ENCODE peak calls at places on chromosomes 16 and 17, in nine cellular contexts. One of them, this sample, is unnamed. For H3K36me3, the result is how much of the 10 kb centered on the place peaks cover.

GRCh38 chr17:58315281-58315711 is 13.3 kb downstream of the TSPOAP1 start:
- DNase-seq in effector memory CD4-positive, alpha-beta T cell: no peak
- DNase-seq in small intestine: no peak
- DNase-seq in adrenal gland: no peak
- DNase-seq in neural progenitor cell: no peak
- DNase-seq in WERI-Rb-1: peak
- DNase-seq in left ventricle myocardium inferior: no peak
- DNase-seq in osteoblast: peak
- DNase-seq in IMR-90: no peak
- DNase-seq in this sample: peak

GRCh38 chr17:40327735-40328385 is 18.9 kb downstream of the RARA start:
- DNase-seq in left ventricle myocardium inferior: peak
- DNase-seq in WERI-Rb-1: no peak
- DNase-seq in neural progenitor cell: no peak
- DNase-seq in effector memory CD4-positive, alpha-beta T cell: no peak
- DNase-seq in osteoblast: peak
- DNase-seq in IMR-90: no peak
- DNase-seq in adrenal gland: no peak
- DNase-seq in small intestine: no peak
- DNase-seq in this sample: no peak

GRCh38 chr16:24929409-24929808 is 83.6 kb downstream of the SLC5A11 start:
- DNase-seq in effector memory CD4-positive, alpha-beta T cell: no peak
- DNase-seq in adrenal gland: no peak
- DNase-seq in neural progenitor cell: no peak
- DNase-seq in small intestine: no peak
- DNase-seq in WERI-Rb-1: no peak
- DNase-seq in left ventricle myocardium inferior: no peak
- DNase-seq in IMR-90: no peak
- DNase-seq in osteoblast: no peak
- DNase-seq in this sample: no peak

GRCh38 chr16:77289331-77289809 is 90.2 kb downstream of the SYCE1L start:
- DNase-seq in IMR-90: peak
- DNase-seq in adrenal gland: no peak
- DNase-seq in neural progenitor cell: no peak
- DNase-seq in effector memory CD4-positive, alpha-beta T cell: no peak
- DNase-seq in WERI-Rb-1: peak
- DNase-seq in small intestine: no peak
- DNase-seq in osteoblast: peak
- DNase-seq in left ventricle myocardium inferior: no peak
- DNase-seq in this sample: no peak

GRCh38 chr17:36937961-36938565 is 788 bp downstream of the LHX1 start:
- DNase-seq in left ventricle myocardium inferior: no peak
- DNase-seq in neural progenitor cell: peak
- DNase-seq in effector memory CD4-positive, alpha-beta T cell: no peak
- DNase-seq in adrenal gland: no peak
- DNase-seq in WERI-Rb-1: no peak
- DNase-seq in small intestine: no peak
- DNase-seq in osteoblast: peak
- DNase-seq in IMR-90: peak
- DNase-seq in this sample: peak

GRCh38 chr17:83101805-83102480 is 22.5 kb downstream of the METRNL start:
- DNase-seq in adrenal gland: no peak
- DNase-seq in left ventricle myocardium inferior: no peak
- DNase-seq in small intestine: peak
- DNase-seq in osteoblast: peak
- DNase-seq in IMR-90: no peak
- DNase-seq in WERI-Rb-1: no peak
- DNase-seq in neural progenitor cell: no peak
- DNase-seq in effector memory CD4-positive, alpha-beta T cell: no peak
- DNase-seq in this sample: no peak

GRCh38 chr16:81784042-81784785 is 5.1 kb downstream of the PLCG2 start:
- DNase-seq in osteoblast: peak
- DNase-seq in small intestine: peak
- DNase-seq in left ventricle myocardium inferior: no peak
- DNase-seq in neural progenitor cell: no peak
- DNase-seq in adrenal gland: no peak
- DNase-seq in effector memory CD4-positive, alpha-beta T cell: no peak
- DNase-seq in IMR-90: no peak
- DNase-seq in WERI-Rb-1: no peak
- DNase-seq in this sample: no peak

GRCh38 chr17:4849011-4849536 is 15.9 kb downstream of the MINK1 start:
- DNase-seq in WERI-Rb-1: no peak
- DNase-seq in neural progenitor cell: peak
- DNase-seq in effector memory CD4-positive, alpha-beta T cell: no peak
- DNase-seq in IMR-90: no peak
- DNase-seq in left ventricle myocardium inferior: no peak
- DNase-seq in adrenal gland: no peak
- DNase-seq in osteoblast: peak
- DNase-seq in small intestine: no peak
- DNase-seq in this sample: peak

GRCh38 chr16:52435573-52435972 is 111.4 kb downstream of the TOX3 start:
- DNase-seq in adrenal gland: no peak
- DNase-seq in effector memory CD4-positive, alpha-beta T cell: no peak
- DNase-seq in IMR-90: no peak
- DNase-seq in WERI-Rb-1: peak
- DNase-seq in osteoblast: no peak
- DNase-seq in neural progenitor cell: peak
- DNase-seq in left ventricle myocardium inferior: no peak
- DNase-seq in small intestine: no peak
- DNase-seq in this sample: no peak

GRCh38 chr17:66190738-66191606 is 961 bp downstream of the CEP112 start:
- DNase-seq in left ventricle myocardium inferior: no peak
- DNase-seq in IMR-90: peak
- DNase-seq in small intestine: no peak
- DNase-seq in neural progenitor cell: peak
- DNase-seq in adrenal gland: no peak
- DNase-seq in WERI-Rb-1: peak
- DNase-seq in osteoblast: peak
- DNase-seq in effector memory CD4-positive, alpha-beta T cell: no peak
- DNase-seq in this sample: no peak

GRCh38 chr17:60704170-60704569 is 26.5 kb downstream of the BCAS3 start:
- DNase-seq in WERI-Rb-1: no peak
- DNase-seq in osteoblast: no peak
- DNase-seq in effector memory CD4-positive, alpha-beta T cell: no peak
- DNase-seq in neural progenitor cell: no peak
- DNase-seq in IMR-90: no peak
- DNase-seq in small intestine: no peak
- DNase-seq in left ventricle myocardium inferior: no peak
- DNase-seq in adrenal gland: no peak
- DNase-seq in this sample: no peak

GRCh38 chr17:5584383-5584951 is at the start of gene NLRP1:
- DNase-seq in neural progenitor cell: no peak
- DNase-seq in IMR-90: peak
- DNase-seq in osteoblast: peak
- DNase-seq in effector memory CD4-positive, alpha-beta T cell: peak
- DNase-seq in WERI-Rb-1: no peak
- DNase-seq in small intestine: peak
- DNase-seq in adrenal gland: peak
- DNase-seq in left ventricle myocardium inferior: peak
- DNase-seq in this sample: no peak

GRCh38 chr17:14545156-14545906 is 244.4 kb downstream of the HS3ST3B1 start:
- DNase-seq in osteoblast: no peak
- DNase-seq in IMR-90: no peak
- DNase-seq in adrenal gland: no peak
- DNase-seq in left ventricle myocardium inferior: no peak
- DNase-seq in WERI-Rb-1: no peak
- DNase-seq in small intestine: no peak
- DNase-seq in neural progenitor cell: peak
- DNase-seq in effector memory CD4-positive, alpha-beta T cell: no peak
- DNase-seq in this sample: no peak

GRCh38 chr17:38861399-38861843 is 7.9 kb upstream of the RPL23 start:
- DNase-seq in WERI-Rb-1: no peak
- DNase-seq in osteoblast: peak
- DNase-seq in adrenal gland: no peak
- DNase-seq in IMR-90: no peak
- DNase-seq in neural progenitor cell: no peak
- DNase-seq in small intestine: no peak
- DNase-seq in left ventricle myocardium inferior: no peak
- DNase-seq in effector memory CD4-positive, alpha-beta T cell: no peak
- DNase-seq in this sample: peak

GRCh38 chr16:69924041-69924775 is 26.9 kb upstream of the CLEC18A start:
- DNase-seq in left ventricle myocardium inferior: no peak
- DNase-seq in effector memory CD4-positive, alpha-beta T cell: no peak
- DNase-seq in IMR-90: no peak
- DNase-seq in adrenal gland: no peak
- DNase-seq in neural progenitor cell: no peak
- DNase-seq in WERI-Rb-1: no peak
- DNase-seq in small intestine: no peak
- DNase-seq in osteoblast: peak
- DNase-seq in this sample: peak

GRCh38 chr16:69924777-69925191 is 26.4 kb upstream of the CLEC18A start:
- DNase-seq in adrenal gland: no peak
- DNase-seq in osteoblast: peak
- DNase-seq in WERI-Rb-1: no peak
- DNase-seq in small intestine: no peak
- DNase-seq in neural progenitor cell: no peak
- DNase-seq in effector memory CD4-positive, alpha-beta T cell: no peak
- DNase-seq in left ventricle myocardium inferior: peak
- DNase-seq in IMR-90: peak
- DNase-seq in this sample: peak

GRCh38 chr16:69927056-69927757 is 23.9 kb upstream of the CLEC18A start:
- DNase-seq in left ventricle myocardium inferior: peak
- DNase-seq in neural progenitor cell: no peak
- DNase-seq in osteoblast: peak
- DNase-seq in effector memory CD4-positive, alpha-beta T cell: no peak
- DNase-seq in small intestine: no peak
- DNase-seq in WERI-Rb-1: no peak
- DNase-seq in IMR-90: peak
- DNase-seq in adrenal gland: peak
- DNase-seq in this sample: peak

GRCh38 chr16:69926241-69926640 is 24.9 kb upstream of the CLEC18A start:
- DNase-seq in left ventricle myocardium inferior: no peak
- DNase-seq in neural progenitor cell: no peak
- DNase-seq in osteoblast: no peak
- DNase-seq in adrenal gland: no peak
- DNase-seq in WERI-Rb-1: no peak
- DNase-seq in effector memory CD4-positive, alpha-beta T cell: no peak
- DNase-seq in small intestine: no peak
- DNase-seq in IMR-90: no peak
- DNase-seq in this sample: peak

GRCh38 chr16:69925311-69925710 is 25.8 kb upstream of the CLEC18A start:
- DNase-seq in left ventricle myocardium inferior: no peak
- DNase-seq in WERI-Rb-1: no peak
- DNase-seq in neural progenitor cell: no peak
- DNase-seq in small intestine: no peak
- DNase-seq in osteoblast: peak
- DNase-seq in adrenal gland: no peak
- DNase-seq in IMR-90: no peak
- DNase-seq in effector memory CD4-positive, alpha-beta T cell: no peak
- DNase-seq in this sample: peak
- H3K4me3 ChIP-seq in left ventricle myocardium inferior: peak
- H3K4me3 ChIP-seq in WERI-Rb-1: no peak
- H3K4me3 ChIP-seq in neural progenitor cell: no peak
- H3K4me3 ChIP-seq in small intestine: no peak
- H3K4me3 ChIP-seq in osteoblast: peak
- H3K4me3 ChIP-seq in adrenal gland: no peak
- H3K4me3 ChIP-seq in IMR-90: no peak
- H3K4me3 ChIP-seq in effector memory CD4-positive, alpha-beta T cell: no peak
- H3K4me3 ChIP-seq in this sample: no peak

GRCh38 chr16:67885545-67885944 is 860 bp downstream of the NRN1L start:
- DNase-seq in WERI-Rb-1: peak
- DNase-seq in effector memory CD4-positive, alpha-beta T cell: no peak
- DNase-seq in left ventricle myocardium inferior: no peak
- DNase-seq in small intestine: no peak
- DNase-seq in adrenal gland: no peak
- DNase-seq in IMR-90: no peak
- DNase-seq in neural progenitor cell: no peak
- DNase-seq in osteoblast: peak
- DNase-seq in this sample: peak

GRCh38 chr16:67883146-67883871 is 1.4 kb upstream of the NRN1L start:
- DNase-seq in adrenal gland: no peak
- DNase-seq in osteoblast: peak
- DNase-seq in neural progenitor cell: no peak
- DNase-seq in effector memory CD4-positive, alpha-beta T cell: no peak
- DNase-seq in IMR-90: no peak
- DNase-seq in small intestine: peak
- DNase-seq in WERI-Rb-1: no peak
- DNase-seq in left ventricle myocardium inferior: no peak
- DNase-seq in this sample: peak

GRCh38 chr16:67882374-67883145 is 2.1 kb upstream of the NRN1L start:
- DNase-seq in osteoblast: peak
- DNase-seq in neural progenitor cell: no peak
- DNase-seq in adrenal gland: peak
- DNase-seq in small intestine: no peak
- DNase-seq in WERI-Rb-1: no peak
- DNase-seq in left ventricle myocardium inferior: peak
- DNase-seq in effector memory CD4-positive, alpha-beta T cell: no peak
- DNase-seq in IMR-90: no peak
- DNase-seq in this sample: peak

GRCh38 chr16:67884684-67885083 is at the start of gene NRN1L:
- DNase-seq in WERI-Rb-1: peak
- DNase-seq in small intestine: peak
- DNase-seq in effector memory CD4-positive, alpha-beta T cell: no peak
- DNase-seq in osteoblast: peak
- DNase-seq in neural progenitor cell: peak
- DNase-seq in IMR-90: peak
- DNase-seq in left ventricle myocardium inferior: peak
- DNase-seq in adrenal gland: peak
- DNase-seq in this sample: peak

GRCh38 chr16:67883872-67884261 is 818 bp upstream of the NRN1L start:
- DNase-seq in IMR-90: peak
- DNase-seq in small intestine: peak
- DNase-seq in WERI-Rb-1: peak
- DNase-seq in left ventricle myocardium inferior: peak
- DNase-seq in osteoblast: peak
- DNase-seq in effector memory CD4-positive, alpha-beta T cell: peak
- DNase-seq in adrenal gland: peak
- DNase-seq in neural progenitor cell: peak
- DNase-seq in this sample: peak
- H3K36me3 ChIP-seq in IMR-90: half or more
- H3K36me3 ChIP-seq in small intestine: under half
- H3K36me3 ChIP-seq in WERI-Rb-1: half or more
- H3K36me3 ChIP-seq in left ventricle myocardium inferior: half or more
- H3K36me3 ChIP-seq in osteoblast: half or more
- H3K36me3 ChIP-seq in effector memory CD4-positive, alpha-beta T cell: half or more
- H3K36me3 ChIP-seq in adrenal gland: under half
- H3K36me3 ChIP-seq in neural progenitor cell: under half
- H3K36me3 ChIP-seq in this sample: under half

DNA sequence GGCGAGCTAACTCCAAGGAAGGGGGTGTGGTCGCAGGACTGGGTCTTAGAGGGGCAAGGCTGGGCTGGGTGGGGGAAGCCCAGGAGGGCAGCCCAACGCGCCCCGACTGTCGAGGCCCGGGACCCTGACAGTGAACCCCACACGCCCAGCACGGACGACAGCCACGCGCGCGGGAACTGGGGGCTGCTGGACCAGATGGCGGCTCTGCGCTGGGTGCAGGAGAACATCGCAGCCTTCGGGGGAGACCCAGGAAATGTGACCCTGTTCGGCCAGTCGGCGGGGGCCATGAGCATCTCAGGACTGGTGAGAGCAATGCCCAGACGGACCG is 12.7 kb downstream of the CES4A start:
- DNase-seq in left ventricle myocardium inferior: no peak
- DNase-seq in IMR-90: no peak
- DNase-seq in osteoblast: no peak
- DNase-seq in effector memory CD4-positive, alpha-beta T cell: no peak
- DNase-seq in WERI-Rb-1: no peak
- DNase-seq in adrenal gland: no peak
- DNase-seq in neural progenitor cell: no peak
- DNase-seq in small intestine: no peak
- DNase-seq in this sample: no peak
- H3K4me3 ChIP-seq in left ventricle myocardium inferior: peak
- H3K4me3 ChIP-seq in IMR-90: peak
- H3K4me3 ChIP-seq in osteoblast: peak
- H3K4me3 ChIP-seq in effector memory CD4-positive, alpha-beta T cell: peak
- H3K4me3 ChIP-seq in WERI-Rb-1: peak
- H3K4me3 ChIP-seq in adrenal gland: peak
- H3K4me3 ChIP-seq in neural progenitor cell: peak
- H3K4me3 ChIP-seq in small intestine: no peak
- H3K4me3 ChIP-seq in this sample: peak

GRCh38 chr17:47945080-47945479 is 3.7 kb downstream of the PNPO start:
- DNase-seq in osteoblast: no peak
- DNase-seq in adrenal gland: no peak
- DNase-seq in IMR-90: no peak
- DNase-seq in neural progenitor cell: no peak
- DNase-seq in effector memory CD4-positive, alpha-beta T cell: no peak
- DNase-seq in small intestine: no peak
- DNase-seq in WERI-Rb-1: no peak
- DNase-seq in left ventricle myocardium inferior: no peak
- DNase-seq in this sample: no peak
- H3K36me3 ChIP-seq in osteoblast: under half
- H3K36me3 ChIP-seq in adrenal gland: under half
- H3K36me3 ChIP-seq in IMR-90: under half
- H3K36me3 ChIP-seq in neural progenitor cell: under half
- H3K36me3 ChIP-seq in effector memory CD4-positive, alpha-beta T cell: under half
- H3K36me3 ChIP-seq in small intestine: under half
- H3K36me3 ChIP-seq in WERI-Rb-1: under half
- H3K36me3 ChIP-seq in left ventricle myocardium inferior: under half
- H3K36me3 ChIP-seq in this sample: under half

This sample was measured in H7.